ENCODE peak calls at places on chromosome 12, in five cellular contexts. I is osteoblast, L is H9, E is fibroblast of lung, F is OCI-LY7. U is an unnamed sample.

GRCh38 chr12:14422516-14423230 is 57.2 kb downstream of the ATF7IP start:
- DNase-seq in E (peak; percentile 72), L (no peak), I (no peak), F (no peak), U (no peak)

GRCh38 chr12:10031771-10032175 is 1.3 kb downstream of the CLEC9A start:
- DNase-seq in E (peak; percentile 86), L (peak; percentile 54), F (no peak), I (peak; percentile 73), U (no peak)

GRCh38 chr12:15726029-15726756 is 63.0 kb downstream of the EPS8 start:
- DNase-seq in L (no peak), E (no peak), I (no peak), F (no peak), U (no peak)

GRCh38 chr12:25644964-25645363 is 91.9 kb upstream of the LMNTD1 start:
- DNase-seq in E (no peak), L (no peak), I (no peak), F (no peak), U (no peak)

GRCh38 chr12:2751686-2752085 is 43.1 kb upstream of the FKBP4 start:
- DNase-seq in I (no peak), L (peak; percentile 71), E (no peak), F (no peak), U (no peak)

GRCh38 chr12:51351913-51352532 is 5.5 kb upstream of the CELA1 start:
- DNase-seq in I (peak; percentile 80), E (peak; percentile 49), F (peak; percentile 48), L (peak; percentile 91), U (no peak)

GRCh38 chr12:123132951-123133619 is 17.8 kb downstream of the PITPNM2 start:
- DNase-seq in E (no peak), F (no peak), L (no peak), I (no peak), U (no peak)

GRCh38 chr12:56160160-56160763 is 2.1 kb downstream of the MYL6 start:
- DNase-seq in I (no peak), F (peak; percentile 28), E (peak; percentile 37), L (no peak), U (no peak)

GRCh38 chr12:76255692-76256091 is 92.5 kb downstream of the BBS10 start:
- DNase-seq in F (no peak), E (no peak), L (no peak), I (no peak), U (no peak)

GRCh38 chr12:116726749-116727148 is 11.1 kb downstream of the SPRING1 start:
- DNase-seq in L (no peak), E (peak; percentile 15), F (no peak), I (no peak), U (no peak)

GRCh38 chr12:47328831-47329545 is 249.2 kb upstream of the AMIGO2 start:
- DNase-seq in L (no peak), E (peak; percentile 80), F (no peak), I (peak; percentile 76), U (no peak)

GRCh38 chr12:12608557-12608957 is 3.1 kb upstream of the CREBL2 start:
- DNase-seq in F (peak; percentile 12), I (peak; percentile 59), L (no peak), E (peak; percentile 8), U (no peak)

GRCh38 chr12:89479982-89480381 is 44.6 kb downstream of the GALNT4 start:
- DNase-seq in F (no peak), I (no peak), L (no peak), E (no peak), U (no peak)

GRCh38 chr12:55034218-55034617 is 14.4 kb downstream of the NEUROD4 start:
- DNase-seq in E (no peak), I (no peak), F (no peak), L (peak; percentile 33), U (no peak)

GRCh38 chr12:43764528-43764927 is 5.8 kb downstream of the IRAK4 start:
- DNase-seq in F (no peak), L (no peak), I (no peak), E (no peak), U (no peak)

GRCh38 chr12:119157528-119157927 is 21.2 kb upstream of the HSPB8 start:
- DNase-seq in I (no peak), F (no peak), L (no peak), E (no peak), U (no peak)

GRCh38 chr12:50554651-50555050 is 49.9 kb downstream of the DIP2B start:
- DNase-seq in L (no peak), F (no peak), I (no peak), E (no peak), U (no peak)

GRCh38 chr12:103334447-103334846 is 161.3 kb downstream of the C12orf42 start:
- DNase-seq in F (no peak), I (no peak), L (no peak), E (no peak), U (no peak)

GRCh38 chr12:21429994-21430393 is 7.5 kb upstream of the PYROXD1 start:
- DNase-seq in E (no peak), I (no peak), F (no peak), L (no peak), U (no peak)

GRCh38 chr12:21434704-21435103 is 2.8 kb upstream of the PYROXD1 start:
- DNase-seq in E (no peak), L (no peak), F (no peak), I (no peak), U (no peak)

GRCh38 chr12:21438643-21439042 is 1.2 kb downstream of the PYROXD1 start:
- DNase-seq in I (no peak), E (no peak), L (no peak), F (peak; percentile 3), U (no peak)

GRCh38 chr12:21428241-21428640 is 9.2 kb upstream of the PYROXD1 start:
- DNase-seq in E (peak; percentile 50), F (no peak), I (no peak), L (no peak), U (no peak)

DNA sequence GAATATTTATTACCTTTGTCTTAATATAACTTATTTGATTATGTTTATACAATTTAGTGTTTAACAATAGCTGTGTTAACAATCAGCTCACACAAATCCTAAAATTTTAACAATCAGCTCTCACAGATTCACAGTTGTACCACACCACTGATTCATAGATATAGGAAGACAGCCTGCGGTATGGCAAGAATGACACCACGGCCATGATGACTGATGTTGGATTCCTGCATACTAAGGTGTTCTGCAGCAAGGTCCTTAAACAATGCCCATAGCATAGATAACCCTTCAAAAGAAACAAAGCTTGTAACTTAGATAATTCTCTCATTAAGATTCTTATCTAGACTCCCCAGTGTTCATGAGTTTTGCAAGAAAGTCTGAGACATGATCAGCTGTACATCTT is 3.9 kb upstream of the PYROXD1 start:
- DNase-seq in E (no peak), I (no peak), L (no peak), F (no peak), U (no peak)
- H3K27ac ChIP-seq in E (no peak overlapping the region), I (no peak overlapping the region), L (no peak overlapping the region), F (no peak overlapping the region), U (no peak overlapping the region)

GRCh38 chr12:121781751-121782615 is 11.5 kb downstream of the RHOF start:
- DNase-seq in E (no peak), F (peak; percentile 48), I (peak; percentile 93), L (peak; percentile 38), U (no peak)

GRCh38 chr12:121778567-121779421 is 14.7 kb downstream of the RHOF start:
- DNase-seq in F (no peak), E (no peak), L (peak; percentile 42), I (peak; percentile 9), U (no peak)

GRCh38 chr12:121782616-121782966 is 10.9 kb downstream of the RHOF start:
- DNase-seq in E (no peak), I (no peak), F (no peak), L (peak; percentile 33), U (no peak)

GRCh38 chr12:121779422-121779895 is 14.0 kb downstream of the RHOF start:
- DNase-seq in F (no peak), I (peak; percentile 68), L (no peak), E (no peak), U (no peak)

DNA sequence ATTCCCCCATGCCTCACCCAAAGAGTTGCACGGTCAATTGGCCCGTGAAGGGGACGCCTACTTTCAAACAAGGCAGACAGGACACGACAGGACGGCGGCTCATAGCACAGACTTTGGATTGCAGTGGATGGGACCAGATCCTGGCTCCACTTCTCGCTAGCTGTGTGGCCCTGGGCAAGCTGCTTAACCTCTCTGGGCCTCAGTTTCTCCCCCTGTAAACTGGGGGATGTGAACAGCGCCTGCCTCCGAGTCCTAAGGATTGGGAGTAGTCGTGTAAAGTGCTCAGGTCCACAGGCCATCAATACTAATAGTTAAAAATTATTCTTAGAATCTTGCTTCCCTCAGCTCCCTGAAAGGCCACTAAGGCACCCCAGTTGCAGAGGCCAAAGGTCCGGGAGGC is 13.1 kb downstream of the RHOF start:
- DNase-seq in L (no peak), E (no peak), I (no peak), F (no peak), U (no peak)
- H2AFZ ChIP-seq in L (no peak overlapping the region), E (no peak overlapping the region), I (no peak overlapping the region), F (no peak overlapping the region), U (no peak overlapping the region)

GRCh38 chr12:65695077-65695865 is 129.0 kb upstream of the HMGA2 start:
- DNase-seq in F (no peak), I (peak; percentile 68), L (no peak), E (peak; percentile 99), U (no peak)
- H3K27ac ChIP-seq in F (no peak overlapping the region), I (peak overlapping the region; percentile 75), L (no peak overlapping the region), E (no peak overlapping the region), U (no peak overlapping the region)

DNA sequence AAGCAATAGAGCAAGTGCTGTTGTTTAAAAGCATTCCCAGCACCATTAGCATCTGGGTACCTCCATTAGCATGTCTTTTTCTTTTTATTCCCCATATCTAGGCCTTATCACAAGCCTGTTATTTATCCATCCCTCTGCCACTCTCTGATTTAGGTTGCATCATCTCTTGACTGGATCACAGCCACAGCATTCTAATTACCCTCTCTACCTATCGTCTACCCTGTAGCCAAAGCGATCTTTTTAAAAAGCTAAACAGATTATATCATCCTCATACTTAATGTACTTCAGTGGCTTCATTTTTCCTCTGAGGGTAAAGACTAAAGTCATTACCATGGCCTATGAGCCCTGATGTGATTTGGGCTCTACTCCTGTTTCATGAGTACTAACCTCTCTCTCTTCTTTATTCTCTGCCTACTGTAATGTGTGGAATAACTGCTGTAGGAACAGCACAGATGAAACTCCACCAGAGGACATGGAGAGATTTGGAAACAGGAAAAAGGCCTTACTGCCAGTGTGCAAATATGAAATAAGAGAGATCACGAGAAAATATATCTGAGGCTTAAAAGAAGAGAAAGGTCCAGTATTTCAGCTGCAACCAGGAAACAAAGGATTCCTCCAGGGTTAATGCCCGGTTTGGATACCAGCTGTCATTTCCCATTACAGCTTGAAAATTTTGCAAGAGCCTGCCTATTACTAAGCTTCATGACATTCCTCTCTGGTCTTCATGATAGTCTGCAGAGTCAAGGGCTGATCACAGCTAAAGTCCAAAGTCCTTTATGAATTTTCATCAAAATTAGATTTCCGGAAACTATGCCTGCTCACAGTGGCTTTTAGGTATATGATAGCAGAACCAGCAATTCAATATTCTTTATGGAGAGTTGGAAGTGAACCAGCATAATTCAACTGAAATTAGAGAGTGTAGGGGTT is 422.5 kb upstream of the PDE3A start:
- DNase-seq in E (peak; percentile 68), F (no peak), I (peak; percentile 71), L (no peak), U (no peak)
- H2AFZ ChIP-seq in E (peak overlapping the region; percentile 10), F (no peak overlapping the region), I (peak overlapping the region; percentile 44), L (no peak overlapping the region), U (no peak overlapping the region)

U was measured in MM.1S.